ENCODE peak calls at places on chromosomes 16 and 17, in five cellular contexts. V is tibial nerve, A is left lung, U is Peyer's patch, R is ascending aorta. O is an unnamed sample. For H3K4me1, the result is how much of the 10 kb centered on the place peaks cover.

GRCh38 chr17:50268040-50268439 is 6.2 kb upstream of the TMEM92 start:
- DNase-seq in V (no peak), R (no peak), U (no peak), A (no peak), O (no peak)

GRCh38 chr17:41486809-41487530 is 2.7 kb downstream of the KRT36 start:
- DNase-seq in R (no peak), A (peak), V (no peak), U (no peak), O (no peak)

GRCh38 chr16:84600343-84601229 is 17.3 kb downstream of the COTL1 start:
- DNase-seq in A (no peak), V (no peak), U (no peak), R (no peak), O (no peak)

GRCh38 chr16:50881331-50881830 is 139.5 kb downstream of the CYLD start:
- DNase-seq in R (no peak), U (no peak), V (no peak), A (peak), O (no peak)

GRCh38 chr16:64900517-64900916 is 221.3 kb downstream of the CDH11 start:
- DNase-seq in V (no peak), A (no peak), U (no peak), R (no peak), O (no peak)

GRCh38 chr16:88456356-88457292 is 3.5 kb downstream of the ZFPM1 start:
- DNase-seq in V (no peak), R (no peak), U (peak), A (no peak), O (no peak)

GRCh38 chr16:8887952-8888560 is 5.9 kb downstream of the LITAFD start:
- DNase-seq in V (peak), A (no peak), U (no peak), R (no peak), O (peak)

GRCh38 chr16:75311383-75311938 is 60.0 kb upstream of the BCAR1 start:
- DNase-seq in A (no peak), V (no peak), R (no peak), U (no peak), O (no peak)

GRCh38 chr16:14486520-14487303 is 143.3 kb downstream of the PARN start:
- DNase-seq in A (no peak), U (peak), R (peak), V (peak), O (peak)

GRCh38 chr16:81752876-81753227 is 26.2 kb upstream of the PLCG2 start:
- DNase-seq in U (no peak), A (no peak), V (no peak), R (no peak), O (no peak)

GRCh38 chr17:64441772-64442549 is 7.0 kb upstream of the MILR1 start:
- DNase-seq in R (no peak), U (no peak), V (no peak), A (no peak), O (peak)

GRCh38 chr16:81492307-81492706 is 47.7 kb downstream of the CMIP start:
- DNase-seq in V (no peak), A (no peak), R (no peak), U (no peak), O (no peak)

GRCh38 chr16:3089717-3090592 is 9.1 kb downstream of the ZSCAN10 start:
- DNase-seq in V (no peak), R (no peak), A (no peak), U (no peak), O (no peak)

DNA sequence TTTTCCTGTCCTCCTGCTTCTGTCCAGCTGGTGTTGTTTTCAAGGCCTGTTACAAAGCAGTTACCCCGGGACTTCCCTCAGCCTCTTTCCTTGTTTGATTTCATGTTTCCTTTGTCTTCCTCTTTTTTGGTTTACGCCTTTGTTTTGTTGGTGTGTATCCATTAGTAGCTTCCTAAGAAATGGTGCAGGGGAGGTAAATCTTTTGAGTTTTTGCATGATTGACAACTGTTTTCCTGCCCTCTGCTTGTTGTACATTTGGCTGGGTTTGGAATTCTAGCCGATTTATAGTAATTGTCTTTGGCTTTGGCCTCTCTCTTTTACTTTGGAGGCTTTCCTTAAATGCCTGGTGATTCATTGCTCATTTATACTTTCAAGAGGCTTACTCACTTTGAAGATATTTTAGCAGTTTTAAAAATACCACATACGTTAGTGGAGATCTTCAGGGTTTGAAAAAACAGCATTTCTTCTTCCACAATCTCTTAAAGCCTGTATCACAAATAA is 32.8 kb downstream of the DNAH2 start:
- DNase-seq in U (no peak), V (no peak), A (no peak), R (no peak), O (no peak)
- H3K27ac ChIP-seq in U (no peak), V (no peak), A (peak), R (no peak), O (peak)

DNA sequence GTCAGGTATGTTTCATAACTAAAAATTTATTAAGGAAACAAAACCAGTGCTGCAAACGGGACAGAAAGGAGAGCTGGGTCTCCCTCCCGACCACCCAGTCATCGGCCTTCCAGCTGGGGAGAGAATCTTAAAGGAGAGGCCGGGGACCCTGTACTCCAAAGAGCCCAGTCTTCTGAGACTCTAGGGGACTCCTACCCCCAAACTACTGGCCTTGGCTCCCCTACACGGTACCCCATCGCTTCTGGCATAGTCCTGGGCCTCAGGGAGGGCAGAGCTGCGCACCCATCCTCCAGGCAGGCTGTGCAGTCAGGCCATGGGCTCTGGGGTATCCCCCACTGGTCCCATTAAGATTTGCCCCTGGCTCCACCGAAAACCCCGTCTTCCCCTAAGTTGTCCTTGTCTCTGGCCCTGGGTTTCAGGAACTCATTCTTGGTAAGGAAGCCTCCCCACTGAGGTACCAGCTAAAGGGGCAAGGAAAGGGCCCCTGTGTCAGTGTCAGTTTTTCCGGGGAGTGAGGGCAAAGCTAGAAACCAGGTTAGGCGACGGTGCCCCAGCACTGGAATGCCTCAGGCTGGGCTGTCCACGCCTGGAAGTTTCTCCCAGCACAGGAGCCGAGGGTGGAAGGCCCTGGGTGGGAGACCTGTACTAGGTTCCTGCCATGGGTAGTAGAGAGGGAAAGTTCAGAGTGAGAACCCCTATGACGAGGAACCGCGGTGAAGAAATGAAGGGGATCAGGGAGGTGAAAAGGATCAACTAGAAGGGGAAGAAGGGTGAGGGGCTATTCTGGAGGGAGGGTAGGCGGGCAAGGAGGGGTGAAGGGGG is 5.1 kb downstream of the HIC1 start:
- DNase-seq in U (no peak), V (no peak), R (no peak), A (no peak), O (no peak)
- H3K4me1 ChIP-seq in U (under half), V (under half), R (under half), A (half or more), O (under half)

GRCh38 chr16:24989417-24989978 is 25.7 kb downstream of the ARHGAP17 start:
- DNase-seq in A (no peak), U (no peak), V (no peak), R (no peak), O (no peak)
- H3K27ac ChIP-seq in A (peak), U (peak), V (peak), R (peak), O (peak)

GRCh38 chr17:60390223-60390622 is 1.7 kb downstream of the USP32 start:
- DNase-seq in R (no peak), A (no peak), U (no peak), V (no peak), O (peak)

GRCh38 chr17:60386475-60387058 is 5.4 kb downstream of the USP32 start:
- DNase-seq in V (no peak), U (no peak), R (no peak), A (no peak), O (no peak)

GRCh38 chr17:60390881-60391418 is 983 bp downstream of the USP32 start:
- DNase-seq in A (no peak), U (peak), R (no peak), V (no peak), O (peak)

GRCh38 chr17:60387666-60388065 is 4.3 kb downstream of the USP32 start:
- DNase-seq in V (no peak), A (no peak), R (no peak), U (no peak), O (no peak)

DNA sequence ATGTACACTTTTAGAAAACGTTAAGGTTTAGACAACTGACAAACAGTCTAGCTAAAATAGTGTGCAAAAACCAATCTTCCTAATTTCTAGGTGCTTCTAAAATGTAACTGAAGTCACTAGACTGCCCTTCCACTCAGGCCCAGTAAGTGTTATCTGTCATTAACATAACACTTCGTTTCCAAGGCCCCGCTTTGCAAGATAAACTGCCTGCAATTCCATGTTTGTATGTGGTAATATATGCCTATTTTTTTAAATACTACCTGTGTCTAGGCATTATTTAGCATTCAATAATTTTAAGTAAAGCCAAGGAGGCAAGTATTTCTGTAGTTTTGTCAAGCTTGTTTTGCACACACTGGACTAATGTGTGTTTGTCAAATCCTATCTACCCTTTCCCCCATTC is 3.2 kb downstream of the USP32 start:
- DNase-seq in A (no peak), U (no peak), V (no peak), R (no peak), O (no peak)
- H3K4me1 ChIP-seq in A (half or more), U (under half), V (under half), R (under half), O (half or more)

DNA sequence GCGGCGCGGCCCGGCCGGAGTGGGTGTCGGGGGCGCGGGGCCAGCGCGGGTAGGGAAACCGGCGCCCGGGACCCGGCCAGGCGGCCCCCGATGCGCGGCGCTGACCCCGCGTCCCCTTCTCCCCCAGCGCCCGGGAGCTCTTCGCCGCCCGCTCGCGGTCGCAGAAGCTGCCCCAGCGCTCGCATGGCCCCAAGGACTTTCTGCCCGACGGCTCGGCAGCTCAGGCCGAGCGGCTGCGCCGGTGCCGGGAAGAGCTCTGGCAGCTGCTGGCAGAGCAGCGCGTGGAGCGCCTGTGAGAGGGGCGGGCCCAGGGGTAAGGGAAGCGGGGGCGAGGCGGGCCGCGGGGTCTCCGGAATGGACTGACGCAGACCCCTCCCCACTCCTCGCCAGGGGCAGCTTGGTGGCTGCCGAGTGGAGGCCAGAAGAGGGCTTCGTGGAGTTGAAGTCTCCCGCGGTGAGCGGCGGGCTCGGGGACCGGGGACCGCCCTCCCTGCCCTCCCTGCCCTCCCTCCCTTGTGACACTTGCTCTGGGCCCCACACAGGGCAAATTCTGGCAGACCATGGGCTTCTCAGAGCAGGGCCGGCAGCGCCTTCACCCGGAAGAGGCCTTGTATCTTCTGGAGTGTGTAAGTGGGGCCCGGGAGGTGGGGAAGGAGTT is 420 bp downstream of the TSEN54 start:
- DNase-seq in A (peak), U (peak), R (no peak), V (no peak), O (peak)
- H3K27ac ChIP-seq in A (peak), U (peak), R (peak), V (peak), O (no peak)

GRCh38 chr17:38466346-38467315 is 38.4 kb downstream of the ARHGAP23 start:
- DNase-seq in U (no peak), V (no peak), A (no peak), R (no peak), O (no peak)
- H3K4me1 ChIP-seq in U (under half), V (under half), A (under half), R (under half), O (under half)

GRCh38 chr16:86740817-86741799 is 162.8 kb downstream of the FOXL1 start:
- DNase-seq in U (no peak), A (no peak), V (no peak), R (peak), O (no peak)
- H3K27ac ChIP-seq in U (peak), A (no peak), V (no peak), R (peak), O (no peak)